ENCODE peak calls at places on chromosome X, in nine cellular contexts. One of them, this sample, is unnamed.

GRCh38 chrX:29143356-29143755 is 556.1 kb downstream of the IL1RAPL1 start:
- DNase-seq in T-cell: no peak
- DNase-seq in CD8-positive, alpha-beta T cell: no peak
- DNase-seq in NCI-H1417: no peak
- DNase-seq in hepatic stellate cell: no peak
- DNase-seq in endothelial cell: no peak
- DNase-seq in SHP77: no peak
- DNase-seq in heart left ventricle: no peak
- DNase-seq in H54: no peak
- DNase-seq in this sample: peak; percentile 0

GRCh38 chrX:48864210-48864609 is 28.8 kb upstream of the PCSK1N start:
- DNase-seq in T-cell: no peak
- DNase-seq in CD8-positive, alpha-beta T cell: no peak
- DNase-seq in NCI-H1417: no peak
- DNase-seq in hepatic stellate cell: peak; percentile 29
- DNase-seq in endothelial cell: no peak
- DNase-seq in SHP77: no peak
- DNase-seq in heart left ventricle: no peak
- DNase-seq in H54: no peak
- DNase-seq in this sample: no peak

GRCh38 chrX:148020329-148020728 is 39.2 kb downstream of the FMR1NB start:
- DNase-seq in T-cell: no peak
- DNase-seq in CD8-positive, alpha-beta T cell: no peak
- DNase-seq in NCI-H1417: no peak
- DNase-seq in hepatic stellate cell: no peak
- DNase-seq in endothelial cell: no peak
- DNase-seq in SHP77: no peak
- DNase-seq in heart left ventricle: no peak
- DNase-seq in H54: no peak
- DNase-seq in this sample: no peak

GRCh38 chrX:103613362-103613761 is 5.6 kb downstream of the TCEAL3 start:
- DNase-seq in T-cell: no peak
- DNase-seq in CD8-positive, alpha-beta T cell: no peak
- DNase-seq in NCI-H1417: no peak
- DNase-seq in hepatic stellate cell: no peak
- DNase-seq in endothelial cell: no peak
- DNase-seq in SHP77: no peak
- DNase-seq in heart left ventricle: no peak
- DNase-seq in H54: no peak
- DNase-seq in this sample: no peak

GRCh38 chrX:119015407-119016242 is 41.2 kb downstream of the LONRF3 start:
- DNase-seq in T-cell: no peak
- DNase-seq in CD8-positive, alpha-beta T cell: no peak
- DNase-seq in NCI-H1417: no peak
- DNase-seq in hepatic stellate cell: peak; percentile 6
- DNase-seq in endothelial cell: no peak
- DNase-seq in SHP77: no peak
- DNase-seq in heart left ventricle: peak; percentile 47
- DNase-seq in H54: peak; percentile 38
- DNase-seq in this sample: peak; percentile 19

GRCh38 chrX:39725928-39726619 is 371.7 kb downstream of the BCOR start:
- DNase-seq in T-cell: no peak
- DNase-seq in CD8-positive, alpha-beta T cell: no peak
- DNase-seq in NCI-H1417: no peak
- DNase-seq in hepatic stellate cell: peak; percentile 37
- DNase-seq in endothelial cell: no peak
- DNase-seq in SHP77: no peak
- DNase-seq in heart left ventricle: no peak
- DNase-seq in H54: no peak
- DNase-seq in this sample: no peak

GRCh38 chrX:47209508-47210238 is 8.8 kb upstream of the CDK16 start:
- DNase-seq in T-cell: no peak
- DNase-seq in CD8-positive, alpha-beta T cell: no peak
- DNase-seq in NCI-H1417: no peak
- DNase-seq in hepatic stellate cell: no peak
- DNase-seq in endothelial cell: no peak
- DNase-seq in SHP77: no peak
- DNase-seq in heart left ventricle: peak; percentile 58
- DNase-seq in H54: no peak
- DNase-seq in this sample: no peak

GRCh38 chrX:102129473-102129872 is 4.0 kb downstream of the TCEAL2 start:
- DNase-seq in T-cell: no peak
- DNase-seq in CD8-positive, alpha-beta T cell: no peak
- DNase-seq in NCI-H1417: no peak
- DNase-seq in hepatic stellate cell: peak; percentile 20
- DNase-seq in endothelial cell: no peak
- DNase-seq in SHP77: no peak
- DNase-seq in heart left ventricle: no peak
- DNase-seq in H54: no peak
- DNase-seq in this sample: no peak

GRCh38 chrX:115232933-115233496 is 881 bp downstream of the LRCH2 start:
- DNase-seq in T-cell: no peak
- DNase-seq in CD8-positive, alpha-beta T cell: no peak
- DNase-seq in NCI-H1417: no peak
- DNase-seq in hepatic stellate cell: no peak
- DNase-seq in endothelial cell: no peak
- DNase-seq in SHP77: no peak
- DNase-seq in heart left ventricle: no peak
- DNase-seq in H54: no peak
- DNase-seq in this sample: no peak

GRCh38 chrX:115462406-115462805 is 98.6 kb upstream of the PLS3 start:
- DNase-seq in T-cell: no peak
- DNase-seq in CD8-positive, alpha-beta T cell: no peak
- DNase-seq in NCI-H1417: no peak
- DNase-seq in hepatic stellate cell: no peak
- DNase-seq in endothelial cell: no peak
- DNase-seq in SHP77: no peak
- DNase-seq in heart left ventricle: no peak
- DNase-seq in H54: no peak
- DNase-seq in this sample: peak; percentile 13

GRCh38 chrX:40759374-40759773 is 24.0 kb upstream of the MED14 start:
- DNase-seq in T-cell: no peak
- DNase-seq in CD8-positive, alpha-beta T cell: no peak
- DNase-seq in NCI-H1417: no peak
- DNase-seq in hepatic stellate cell: no peak
- DNase-seq in endothelial cell: no peak
- DNase-seq in SHP77: no peak
- DNase-seq in heart left ventricle: no peak
- DNase-seq in H54: no peak
- DNase-seq in this sample: no peak

GRCh38 chrX:12026481-12026880 is 111.8 kb upstream of the FRMPD4 start:
- DNase-seq in T-cell: no peak
- DNase-seq in CD8-positive, alpha-beta T cell: no peak
- DNase-seq in NCI-H1417: no peak
- DNase-seq in hepatic stellate cell: no peak
- DNase-seq in endothelial cell: no peak
- DNase-seq in SHP77: no peak
- DNase-seq in heart left ventricle: no peak
- DNase-seq in H54: no peak
- DNase-seq in this sample: no peak

GRCh38 chrX:74132265-74132664 is 171.7 kb upstream of the ZCCHC13 start:
- DNase-seq in T-cell: no peak
- DNase-seq in CD8-positive, alpha-beta T cell: no peak
- DNase-seq in NCI-H1417: no peak
- DNase-seq in hepatic stellate cell: no peak
- DNase-seq in endothelial cell: no peak
- DNase-seq in SHP77: no peak
- DNase-seq in heart left ventricle: no peak
- DNase-seq in H54: no peak
- DNase-seq in this sample: no peak

GRCh38 chrX:136652822-136653723 is 5.1 kb downstream of the CD40LG start:
- DNase-seq in T-cell: no peak
- DNase-seq in CD8-positive, alpha-beta T cell: no peak
- DNase-seq in NCI-H1417: no peak
- DNase-seq in hepatic stellate cell: no peak
- DNase-seq in endothelial cell: no peak
- DNase-seq in SHP77: no peak
- DNase-seq in heart left ventricle: no peak
- DNase-seq in H54: no peak
- DNase-seq in this sample: no peak

GRCh38 chrX:22090181-22090580 is 58.1 kb downstream of the PHEX start:
- DNase-seq in T-cell: no peak
- DNase-seq in CD8-positive, alpha-beta T cell: no peak
- DNase-seq in NCI-H1417: no peak
- DNase-seq in hepatic stellate cell: peak; percentile 20
- DNase-seq in endothelial cell: no peak
- DNase-seq in SHP77: no peak
- DNase-seq in heart left ventricle: no peak
- DNase-seq in H54: no peak
- DNase-seq in this sample: no peak

GRCh38 chrX:40663880-40664630 is 16.7 kb upstream of the CXorf38 start:
- DNase-seq in T-cell: no peak
- DNase-seq in CD8-positive, alpha-beta T cell: no peak
- DNase-seq in NCI-H1417: no peak
- DNase-seq in hepatic stellate cell: peak; percentile 14
- DNase-seq in endothelial cell: peak; percentile 11
- DNase-seq in SHP77: no peak
- DNase-seq in heart left ventricle: peak; percentile 26
- DNase-seq in H54: no peak
- DNase-seq in this sample: no peak

GRCh38 chrX:10327651-10328050 is 170.9 kb downstream of the CLCN4 start:
- DNase-seq in T-cell: no peak
- DNase-seq in CD8-positive, alpha-beta T cell: no peak
- DNase-seq in NCI-H1417: no peak
- DNase-seq in hepatic stellate cell: no peak
- DNase-seq in endothelial cell: no peak
- DNase-seq in SHP77: peak; percentile 46
- DNase-seq in heart left ventricle: no peak
- DNase-seq in H54: peak; percentile 12
- DNase-seq in this sample: no peak

GRCh38 chrX:64152857-64153256 is 52.7 kb downstream of the AMER1 start:
- DNase-seq in T-cell: no peak
- DNase-seq in CD8-positive, alpha-beta T cell: no peak
- DNase-seq in NCI-H1417: peak; percentile 65
- DNase-seq in hepatic stellate cell: no peak
- DNase-seq in endothelial cell: no peak
- DNase-seq in SHP77: peak; percentile 18
- DNase-seq in heart left ventricle: no peak
- DNase-seq in H54: no peak
- DNase-seq in this sample: no peak

GRCh38 chrX:56248492-56248891 is 16.3 kb downstream of the KLF8 start:
- DNase-seq in T-cell: peak; percentile 44
- DNase-seq in CD8-positive, alpha-beta T cell: peak; percentile 17
- DNase-seq in NCI-H1417: peak; percentile 25
- DNase-seq in hepatic stellate cell: peak; percentile 19
- DNase-seq in endothelial cell: peak; percentile 43
- DNase-seq in SHP77: peak; percentile 66
- DNase-seq in heart left ventricle: peak; percentile 43
- DNase-seq in H54: no peak
- DNase-seq in this sample: no peak

GRCh38 chrX:54807524-54808108 is at the start of gene MAGED2:
- DNase-seq in T-cell: peak; percentile 49
- DNase-seq in CD8-positive, alpha-beta T cell: peak; percentile 36
- DNase-seq in NCI-H1417: peak; percentile 50
- DNase-seq in hepatic stellate cell: no peak
- DNase-seq in endothelial cell: peak; percentile 43
- DNase-seq in SHP77: peak; percentile 57
- DNase-seq in heart left ventricle: peak; percentile 40
- DNase-seq in H54: no peak
- DNase-seq in this sample: no peak

GRCh38 chrX:24658421-24658820 is 11.3 kb upstream of the PCYT1B start:
- DNase-seq in T-cell: no peak
- DNase-seq in CD8-positive, alpha-beta T cell: no peak
- DNase-seq in NCI-H1417: no peak
- DNase-seq in hepatic stellate cell: no peak
- DNase-seq in endothelial cell: no peak
- DNase-seq in SHP77: no peak
- DNase-seq in heart left ventricle: no peak
- DNase-seq in H54: no peak
- DNase-seq in this sample: no peak

GRCh38 chrX:63561425-63561824 is 210.3 kb upstream of the SPIN4 start:
- DNase-seq in T-cell: no peak
- DNase-seq in CD8-positive, alpha-beta T cell: no peak
- DNase-seq in NCI-H1417: peak; percentile 9
- DNase-seq in hepatic stellate cell: no peak
- DNase-seq in endothelial cell: no peak
- DNase-seq in SHP77: no peak
- DNase-seq in heart left ventricle: no peak
- DNase-seq in H54: no peak
- DNase-seq in this sample: no peak

GRCh38 chrX:108447303-108447702 is 7.7 kb downstream of the COL4A5 start:
- DNase-seq in T-cell: no peak
- DNase-seq in CD8-positive, alpha-beta T cell: no peak
- DNase-seq in NCI-H1417: no peak
- DNase-seq in hepatic stellate cell: no peak
- DNase-seq in endothelial cell: no peak
- DNase-seq in SHP77: no peak
- DNase-seq in heart left ventricle: no peak
- DNase-seq in H54: no peak
- DNase-seq in this sample: no peak

GRCh38 chrX:2782171-2782570 is 30.3 kb downstream of the XG start:
- DNase-seq in T-cell: no peak
- DNase-seq in CD8-positive, alpha-beta T cell: no peak
- DNase-seq in NCI-H1417: no peak
- DNase-seq in hepatic stellate cell: no peak
- DNase-seq in endothelial cell: no peak
- DNase-seq in SHP77: no peak
- DNase-seq in heart left ventricle: no peak
- DNase-seq in H54: no peak
- DNase-seq in this sample: no peak

GRCh38 chrX:37350034-37350365 is 836 bp downstream of the PRRG1 start:
- DNase-seq in T-cell: no peak
- DNase-seq in CD8-positive, alpha-beta T cell: no peak
- DNase-seq in NCI-H1417: peak; percentile 40
- DNase-seq in hepatic stellate cell: peak; percentile 14
- DNase-seq in endothelial cell: no peak
- DNase-seq in SHP77: no peak
- DNase-seq in heart left ventricle: no peak
- DNase-seq in H54: no peak
- DNase-seq in this sample: no peak

GRCh38 chrX:31038585-31039326 is 33.1 kb downstream of the FTHL17 start:
- DNase-seq in T-cell: no peak
- DNase-seq in CD8-positive, alpha-beta T cell: no peak
- DNase-seq in NCI-H1417: peak; percentile 41
- DNase-seq in hepatic stellate cell: peak; percentile 22
- DNase-seq in endothelial cell: peak; percentile 34
- DNase-seq in SHP77: peak; percentile 22
- DNase-seq in heart left ventricle: peak; percentile 26
- DNase-seq in H54: no peak
- DNase-seq in this sample: peak; percentile 1

GRCh38 chrX:149510386-149510785 is 5.3 kb upstream of the IDS start:
- DNase-seq in T-cell: no peak
- DNase-seq in CD8-positive, alpha-beta T cell: no peak
- DNase-seq in NCI-H1417: no peak
- DNase-seq in hepatic stellate cell: no peak
- DNase-seq in endothelial cell: no peak
- DNase-seq in SHP77: no peak
- DNase-seq in heart left ventricle: no peak
- DNase-seq in H54: no peak
- DNase-seq in this sample: no peak

GRCh38 chrX:134743121-134743520 is 84.8 kb upstream of the PLAC1 start:
- DNase-seq in T-cell: no peak
- DNase-seq in CD8-positive, alpha-beta T cell: no peak
- DNase-seq in NCI-H1417: no peak
- DNase-seq in hepatic stellate cell: no peak
- DNase-seq in endothelial cell: no peak
- DNase-seq in SHP77: no peak
- DNase-seq in heart left ventricle: no peak
- DNase-seq in H54: no peak
- DNase-seq in this sample: no peak

GRCh38 chrX:31353095-31353494 is 281.3 kb upstream of the FTHL17 start:
- DNase-seq in T-cell: no peak
- DNase-seq in CD8-positive, alpha-beta T cell: no peak
- DNase-seq in NCI-H1417: no peak
- DNase-seq in hepatic stellate cell: peak; percentile 5
- DNase-seq in endothelial cell: no peak
- DNase-seq in SHP77: no peak
- DNase-seq in heart left ventricle: no peak
- DNase-seq in H54: peak; percentile 3
- DNase-seq in this sample: peak; percentile 24

GRCh38 chrX:32116047-32116446 is 1044.2 kb upstream of the FTHL17 start:
- DNase-seq in T-cell: no peak
- DNase-seq in CD8-positive, alpha-beta T cell: no peak
- DNase-seq in NCI-H1417: no peak
- DNase-seq in hepatic stellate cell: no peak
- DNase-seq in endothelial cell: no peak
- DNase-seq in SHP77: no peak
- DNase-seq in heart left ventricle: no peak
- DNase-seq in H54: no peak
- DNase-seq in this sample: no peak

GRCh38 chrX:11386001-11386523 is 92.8 kb downstream of the AMELX start:
- DNase-seq in T-cell: no peak
- DNase-seq in CD8-positive, alpha-beta T cell: no peak
- DNase-seq in NCI-H1417: no peak
- DNase-seq in hepatic stellate cell: no peak
- DNase-seq in endothelial cell: no peak
- DNase-seq in SHP77: no peak
- DNase-seq in heart left ventricle: peak; percentile 20
- DNase-seq in H54: no peak
- DNase-seq in this sample: peak; percentile 21

This sample was measured in amniotic stem cell.